ENCODE peak calls at places on chromosome 19, in nine cellular contexts. S is WTC11, T is heart left ventricle, M is tibial artery, A is AG10803, H is A549, D is astrocyte, W is IMR-90, J is stomach. B is an unnamed sample.

GRCh38 chr19:11894851-11895250 is 7.3 kb downstream of the ZNF69 start:
- DNase-seq in S (no peak), T (no peak), M (no peak), A (no peak), H (no peak), D (no peak), W (no peak), J (no peak), B (no peak)

GRCh38 chr19:55088543-55089265 is 13.0 kb downstream of the EPS8L1 start:
- DNase-seq in S (peak), T (no peak), M (peak), A (peak), H (peak), D (no peak), W (peak), J (peak), B (peak)

GRCh38 chr19:44019498-44019897 is 5.7 kb upstream of the ZNF222 start:
- DNase-seq in S (no peak), T (no peak), M (no peak), A (no peak), H (no peak), D (no peak), W (no peak), J (no peak), B (no peak)

GRCh38 chr19:7699422-7700127 is 2.4 kb downstream of the FCER2 start:
- DNase-seq in S (no peak), T (no peak), M (no peak), A (no peak), H (no peak), D (no peak), W (no peak), J (no peak), B (peak)

GRCh38 chr19:41709951-41710645 is 1.7 kb downstream of the CEACAM5 start:
- DNase-seq in S (no peak), T (no peak), M (no peak), A (no peak), H (no peak), D (no peak), W (no peak), J (peak), B (no peak)

GRCh38 chr19:40284501-40285352 is at the start of gene AKT2:
- DNase-seq in S (peak), T (peak), M (peak), A (peak), H (peak), D (peak), W (peak), J (no peak), B (peak)

GRCh38 chr19:49956113-49956491 is 4.9 kb downstream of the SIGLEC11 start:
- DNase-seq in S (no peak), T (no peak), M (no peak), A (no peak), H (no peak), D (no peak), W (no peak), J (no peak), B (no peak)

GRCh38 chr19:45187421-45188100 is 9.0 kb downstream of the BLOC1S3 start:
- DNase-seq in S (peak), T (no peak), M (no peak), A (no peak), H (peak), D (no peak), W (no peak), J (no peak), B (peak)

GRCh38 chr19:30336290-30336689 is 35.9 kb upstream of the ZNF536 start:
- DNase-seq in S (no peak), T (no peak), M (no peak), A (no peak), H (no peak), D (no peak), W (no peak), J (peak), B (no peak)

GRCh38 chr19:14021474-14021873 is 6.5 kb upstream of the RLN3 start:
- DNase-seq in S (peak), T (no peak), M (no peak), A (no peak), H (no peak), D (no peak), W (no peak), J (no peak), B (no peak)

GRCh38 chr19:14022469-14022868 is 5.5 kb upstream of the RLN3 start:
- DNase-seq in S (no peak), T (no peak), M (no peak), A (peak), H (no peak), D (peak), W (peak), J (no peak), B (no peak)

GRCh38 chr19:14019100-14019499 is 8.8 kb upstream of the RLN3 start:
- DNase-seq in S (no peak), T (no peak), M (no peak), A (no peak), H (no peak), D (no peak), W (no peak), J (no peak), B (peak)

GRCh38 chr19:14027856-14028450 is at the start of gene RLN3:
- DNase-seq in S (no peak), T (no peak), M (no peak), A (no peak), H (no peak), D (no peak), W (no peak), J (no peak), B (no peak)

GRCh38 chr19:14023404-14024235 is 4.3 kb upstream of the RLN3 start:
- DNase-seq in S (peak), T (peak), M (no peak), A (peak), H (peak), D (peak), W (peak), J (peak), B (peak)
- TF ChIP-seq CTCF in S (no peak), T (peak), M (peak), A (peak), H (peak), D (peak), W (peak), J (peak), B (peak)

DNA sequence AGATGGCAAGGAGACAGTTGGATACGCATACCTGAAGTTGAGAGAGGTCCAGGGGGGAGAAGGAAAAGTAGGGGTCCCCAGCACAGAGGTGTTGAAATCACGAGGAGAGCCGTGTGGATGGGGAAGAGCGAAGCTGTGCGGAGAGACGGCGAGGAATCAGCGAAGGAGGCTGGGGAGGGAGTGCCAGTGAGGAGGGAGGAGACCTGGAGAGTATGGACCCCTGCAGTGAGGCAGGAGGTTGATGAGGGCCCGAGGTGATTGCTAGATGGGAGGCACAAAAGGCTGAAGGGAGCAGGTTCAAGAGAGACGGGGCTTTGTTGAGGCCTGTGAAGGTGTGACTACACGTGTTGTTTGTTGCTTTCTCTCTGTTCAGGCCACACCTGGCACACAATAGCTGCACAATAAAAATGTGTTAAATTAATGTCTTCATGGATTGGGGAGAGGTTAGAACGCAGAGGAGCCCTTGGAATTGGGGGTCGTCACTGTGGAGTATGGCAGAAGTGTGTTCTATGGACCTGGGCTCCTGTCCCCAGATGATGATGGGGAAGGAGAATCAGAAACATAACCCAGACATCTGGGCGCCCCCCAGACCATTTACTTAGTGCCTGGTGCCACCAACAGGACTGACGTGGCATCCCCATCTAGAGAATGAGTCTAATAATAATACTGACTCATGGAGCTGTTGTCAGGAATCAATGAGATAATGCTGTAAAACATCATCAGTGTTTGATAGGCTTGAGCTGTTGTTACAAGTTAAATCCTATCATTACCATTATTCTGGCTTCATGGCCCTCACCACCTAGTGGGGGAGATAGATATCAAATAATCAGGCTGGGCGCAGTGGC is 137.5 kb downstream of the SIPA1L3 start:
- DNase-seq in S (no peak), T (no peak), M (no peak), A (no peak), H (no peak), D (peak), W (peak), J (no peak), B (peak)
- TF ChIP-seq CTCF in S (no peak), T (no peak), M (no peak), A (no peak), H (peak), D (peak), W (peak), J (no peak), B (no peak)

GRCh38 chr19:56543776-56544175 is 5.0 kb downstream of the ZFP28 start:
- DNase-seq in S (no peak), T (no peak), M (no peak), A (no peak), H (no peak), D (no peak), W (no peak), J (no peak), B (no peak)

GRCh38 chr19:56547535-56547934 is 8.8 kb downstream of the ZFP28 start:
- DNase-seq in S (peak), T (no peak), M (no peak), A (no peak), H (no peak), D (no peak), W (no peak), J (no peak), B (no peak)
- TF ChIP-seq CTCF in S (peak), T (peak), M (no peak), A (no peak), H (no peak), D (no peak), W (no peak), J (no peak), B (peak)

GRCh38 chr19:2050991-2051770 is at the start of gene MKNK2:
- DNase-seq in S (peak), T (peak), M (peak), A (peak), H (peak), D (peak), W (peak), J (peak), B (peak)
- TF ChIP-seq CTCF in S (peak), T (peak), M (peak), A (peak), H (peak), D (no peak), W (peak), J (no peak), B (peak)

DNA sequence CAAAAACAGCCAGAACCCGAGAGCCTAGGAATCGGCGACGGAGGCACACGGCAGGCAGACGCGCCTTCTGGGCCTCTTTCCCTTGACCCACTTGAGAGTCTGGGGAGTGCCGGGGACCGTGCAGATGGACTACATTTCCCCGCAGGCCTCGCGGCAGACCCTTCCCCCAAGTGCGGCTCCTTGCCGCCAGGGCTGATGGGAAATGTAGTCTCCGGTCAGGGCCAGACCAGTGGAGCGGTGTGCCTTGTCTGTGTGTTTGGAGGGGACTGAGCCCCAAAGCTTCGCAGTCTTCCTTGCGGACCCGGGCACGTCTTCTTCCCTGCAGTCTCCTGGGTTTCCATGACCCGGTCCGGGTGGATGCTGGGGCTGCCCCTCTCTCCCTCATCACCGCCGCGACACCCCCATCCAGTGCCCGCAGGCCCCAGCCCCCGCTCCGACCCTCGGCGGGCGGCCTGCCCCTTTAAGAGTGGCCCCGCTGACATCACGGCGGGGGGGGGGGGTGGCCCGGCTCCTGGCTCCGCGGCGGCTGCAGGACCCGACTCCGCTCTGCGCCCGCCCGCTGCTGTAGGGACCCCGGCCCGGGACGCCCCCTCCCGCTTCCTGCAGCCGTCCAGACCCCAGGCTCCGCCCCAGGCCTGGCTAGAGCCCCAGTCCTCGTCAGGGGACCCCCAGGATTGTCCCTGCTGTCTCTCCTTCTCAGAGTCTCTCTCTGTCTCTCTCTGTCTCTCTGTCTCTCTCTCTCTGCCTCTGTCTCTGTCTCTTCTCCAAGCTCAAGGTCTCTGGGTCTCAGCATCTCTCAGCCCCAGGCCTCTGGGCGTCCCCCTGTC is 759 bp upstream of the CACNG7 start:
- DNase-seq in S (peak), T (no peak), M (no peak), A (peak), H (peak), D (peak), W (peak), J (peak), B (no peak)
- TF ChIP-seq CTCF in S (no peak), T (no peak), M (no peak), A (no peak), H (no peak), D (no peak), W (no peak), J (no peak), B (no peak)

B was measured in GM12865.